ENCODE peak calls at places on chromosomes 7 and 10, in four cellular contexts. X is MV-4-11, B is activated T-cell treated with anti-CD3 and anti-CD28 coated beads for 48 hours, K is T-helper 2 cell. F is an unnamed sample.

GRCh38 chr7:26398436-26399308 is 107.0 kb downstream of the SNX10 start:
- DNase-seq in X (peak; percentile 96), K (peak; percentile 3), B (peak; percentile 38), F (no peak)

GRCh38 chr10:109427421-109427820 is 495.9 kb downstream of the XPNPEP1 start:
- DNase-seq in K (no peak), B (no peak), X (no peak), F (no peak)

GRCh38 chr7:106793015-106793651 is 71.9 kb upstream of the PIK3CG start:
- DNase-seq in K (no peak), X (no peak), B (no peak), F (peak; percentile 11)

GRCh38 chr7:101630591-101630990 is 1.5 kb upstream of the MYL10 start:
- DNase-seq in K (no peak), X (no peak), B (no peak), F (no peak)

GRCh38 chr7:113040849-113041248 is 45.8 kb downstream of the GPR85 start:
- DNase-seq in K (no peak), X (no peak), B (no peak), F (no peak)

GRCh38 chr7:26101471-26102151 is 50.4 kb upstream of the NFE2L3 start:
- DNase-seq in X (peak; percentile 79), B (no peak), K (no peak), F (no peak)

GRCh38 chr10:92970301-92971070 is 90.1 kb upstream of the CYP26C1 start:
- DNase-seq in B (no peak), X (no peak), K (no peak), F (no peak)

GRCh38 chr7:157854066-157854891 is 517.5 kb downstream of the DNAJB6 start:
- DNase-seq in K (no peak), X (peak; percentile 98), B (no peak), F (no peak)

GRCh38 chr7:77697535-77697831 is 1.2 kb downstream of the RSBN1L start:
- DNase-seq in K (no peak), B (no peak), X (no peak), F (no peak)

GRCh38 chr10:103814104-103814503 is 41.3 kb downstream of the SH3PXD2A start:
- DNase-seq in K (no peak), X (no peak), B (no peak), F (no peak)

GRCh38 chr7:109062798-109063197 is 493.1 kb downstream of the DNAJB9 start:
- DNase-seq in K (no peak), B (no peak), X (no peak), F (no peak)

F was measured in NK-92 treated with Interleukin-12 subunit alpha and Interleukin-12 subunit beta, amount 100 ng/mL, for 24 hours.